ENCODE peak calls at places on chromosomes 16 and 17, in six cellular contexts. C is cardiac muscle cell; K is heart left ventricle; G is pancreas; Q is body of pancreas; S is naive thymus-derived CD4-positive, alpha-beta T cell. J is an unnamed sample.

GRCh38 chr17:43444223-43445008 is 39.4 kb upstream of the DHX8 start:
- DNase-seq in C (no peak), K (no peak), G (no peak), Q (peak; percentile 42), S (no peak), J (peak; percentile 77)

GRCh38 chr16:67841816-67842508 is at the start of gene THAP11:
- DNase-seq in C (peak; percentile 97), K (peak; percentile 96), G (peak; percentile 94), Q (peak; percentile 96), S (peak; percentile 91), J (peak; percentile 94)

GRCh38 chr17:77444653-77445029 is 303.9 kb downstream of the SEC14L1 start:
- DNase-seq in C (peak; percentile 80), K (no peak), G (no peak), Q (peak; percentile 43), S (no peak), J (no peak)

GRCh38 chr17:75785770-75786538 is 1.3 kb downstream of the UNK start:
- DNase-seq in C (peak; percentile 55), K (no peak), G (no peak), Q (no peak), S (no peak), J (no peak)

GRCh38 chr16:51051671-51052070 is 99.4 kb downstream of the SALL1 start:
- DNase-seq in C (no peak), K (no peak), G (no peak), Q (no peak), S (no peak), J (no peak)

GRCh38 chr17:9200699-9201359 is 179.5 kb downstream of the NTN1 start:
- DNase-seq in C (no peak), K (no peak), G (no peak), Q (no peak), S (no peak), J (no peak)

GRCh38 chr17:83186226-83186625 is 106.8 kb downstream of the METRNL start:
- DNase-seq in C (peak; percentile 29), K (peak; percentile 42), G (no peak), Q (peak; percentile 2), S (peak; percentile 18), J (peak; percentile 45)

GRCh38 chr16:50478773-50479149 is 69.4 kb upstream of the NKD1 start:
- DNase-seq in C (no peak), K (no peak), G (no peak), Q (peak; percentile 5), S (no peak), J (no peak)

GRCh38 chr17:30113213-30113612 is 3.4 kb upstream of the NSRP1 start:
- DNase-seq in C (no peak), K (no peak), G (no peak), Q (no peak), S (no peak), J (no peak)

GRCh38 chr17:50107790-50108414 is 12.8 kb downstream of the PDK2 start:
- DNase-seq in C (no peak), K (peak; percentile 32), G (no peak), Q (no peak), S (no peak), J (no peak)

GRCh38 chr17:57226793-57227192 is 29.5 kb upstream of the MSI2 start:
- DNase-seq in C (no peak), K (no peak), G (no peak), Q (no peak), S (no peak), J (no peak)

GRCh38 chr16:65947951-65948350 is 418.5 kb upstream of the CDH5 start:
- DNase-seq in C (no peak), K (no peak), G (no peak), Q (no peak), S (no peak), J (no peak)

GRCh38 chr16:4380131-4381063 is 8.7 kb downstream of the VASN start:
- DNase-seq in C (no peak), K (no peak), G (no peak), Q (no peak), S (no peak), J (no peak)

GRCh38 chr17:77375917-77376651 is 235.3 kb downstream of the SEC14L1 start:
- DNase-seq in C (peak; percentile 82), K (no peak), G (no peak), Q (no peak), S (peak; percentile 76), J (no peak)

GRCh38 chr17:13272296-13272695 is 254.5 kb upstream of the ELAC2 start:
- DNase-seq in C (no peak), K (no peak), G (no peak), Q (no peak), S (no peak), J (peak; percentile 24)

GRCh38 chr16:6892961-6893360 is 439.7 kb upstream of the RBFOX1 start:
- DNase-seq in C (no peak), K (no peak), G (no peak), Q (no peak), S (no peak), J (no peak)

GRCh38 chr16:75265911-75266701 is 14.7 kb upstream of the BCAR1 start:
- DNase-seq in C (peak; percentile 79), K (peak; percentile 87), G (peak; percentile 91), Q (peak; percentile 80), S (no peak), J (peak; percentile 85)

GRCh38 chr16:88659160-88659559 is 3.7 kb downstream of the MVD start:
- DNase-seq in C (no peak), K (no peak), G (no peak), Q (no peak), S (no peak), J (no peak)

GRCh38 chr17:75024686-75025397 is 12.4 kb downstream of the MRPL58 start:
- DNase-seq in C (no peak), K (no peak), G (no peak), Q (no peak), S (no peak), J (no peak)

GRCh38 chr17:79065105-79065670 is 9.4 kb upstream of the ENGASE start:
- DNase-seq in C (peak; percentile 54), K (no peak), G (no peak), Q (peak; percentile 61), S (no peak), J (no peak)

GRCh38 chr17:56786989-56787482 is 46.7 kb downstream of the C17orf67 start:
- DNase-seq in C (peak; percentile 84), K (no peak), G (no peak), Q (peak; percentile 53), S (peak; percentile 41), J (peak; percentile 87)

GRCh38 chr17:26809033-26809432 is 484.9 kb upstream of the WSB1 start:
- DNase-seq in C (no peak), K (no peak), G (no peak), Q (no peak), S (no peak), J (no peak)

GRCh38 chr16:3554351-3554928 is 22.8 kb downstream of the NLRC3 start:
- DNase-seq in C (no peak), K (no peak), G (no peak), Q (no peak), S (no peak), J (no peak)

GRCh38 chr16:11692651-11693050 is 24.4 kb downstream of the SNN start:
- DNase-seq in C (no peak), K (no peak), G (no peak), Q (no peak), S (peak; percentile 13), J (no peak)

GRCh38 chr16:11689031-11689840 is 21.0 kb downstream of the SNN start:
- DNase-seq in C (no peak), K (no peak), G (no peak), Q (no peak), S (no peak), J (peak; percentile 13)

GRCh38 chr16:11692171-11692570 is 23.9 kb downstream of the SNN start:
- DNase-seq in C (no peak), K (no peak), G (no peak), Q (no peak), S (no peak), J (no peak)

GRCh38 chr16:11691235-11691634 is 23.0 kb downstream of the SNN start:
- DNase-seq in C (no peak), K (no peak), G (no peak), Q (no peak), S (no peak), J (peak; percentile 6)

GRCh38 chr16:11691771-11692170 is 23.5 kb downstream of the SNN start:
- DNase-seq in C (no peak), K (no peak), G (no peak), Q (no peak), S (no peak), J (no peak)
- H3K4me3 ChIP-seq in C (no peak overlapping the region), K (no peak overlapping the region), G (no peak overlapping the region), Q (no peak overlapping the region), S (no peak overlapping the region), J (no peak overlapping the region)

DNA sequence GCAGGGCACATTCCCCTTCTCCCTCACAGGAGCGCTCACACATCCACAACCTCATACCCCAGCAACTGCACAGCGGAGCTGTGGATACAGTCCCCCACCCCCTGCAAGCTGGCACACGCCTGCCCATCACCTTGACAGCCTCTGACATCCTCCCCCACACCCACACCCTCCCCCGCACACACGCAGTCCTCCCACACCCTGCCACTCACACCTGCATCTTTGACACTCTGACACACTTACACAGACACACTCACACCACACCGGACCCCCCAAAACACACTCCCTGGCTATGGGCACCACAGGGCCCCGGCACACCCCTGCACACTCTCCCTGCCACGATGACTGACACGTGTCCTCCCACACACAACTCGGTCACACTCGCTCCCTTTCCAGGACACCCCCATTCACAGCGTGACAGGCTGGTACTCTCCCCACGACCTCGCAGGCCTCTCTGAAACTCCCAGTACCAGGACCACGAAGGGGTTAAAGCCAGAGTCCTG is 531 bp upstream of the PPP1R1B start:
- DNase-seq in C (no peak), K (no peak), G (no peak), Q (no peak), S (no peak), J (no peak)
- H3K4me3 ChIP-seq in C (no peak overlapping the region), K (no peak overlapping the region), G (peak overlapping the region; percentile 42), Q (no peak overlapping the region), S (no peak overlapping the region), J (no peak overlapping the region)

DNA sequence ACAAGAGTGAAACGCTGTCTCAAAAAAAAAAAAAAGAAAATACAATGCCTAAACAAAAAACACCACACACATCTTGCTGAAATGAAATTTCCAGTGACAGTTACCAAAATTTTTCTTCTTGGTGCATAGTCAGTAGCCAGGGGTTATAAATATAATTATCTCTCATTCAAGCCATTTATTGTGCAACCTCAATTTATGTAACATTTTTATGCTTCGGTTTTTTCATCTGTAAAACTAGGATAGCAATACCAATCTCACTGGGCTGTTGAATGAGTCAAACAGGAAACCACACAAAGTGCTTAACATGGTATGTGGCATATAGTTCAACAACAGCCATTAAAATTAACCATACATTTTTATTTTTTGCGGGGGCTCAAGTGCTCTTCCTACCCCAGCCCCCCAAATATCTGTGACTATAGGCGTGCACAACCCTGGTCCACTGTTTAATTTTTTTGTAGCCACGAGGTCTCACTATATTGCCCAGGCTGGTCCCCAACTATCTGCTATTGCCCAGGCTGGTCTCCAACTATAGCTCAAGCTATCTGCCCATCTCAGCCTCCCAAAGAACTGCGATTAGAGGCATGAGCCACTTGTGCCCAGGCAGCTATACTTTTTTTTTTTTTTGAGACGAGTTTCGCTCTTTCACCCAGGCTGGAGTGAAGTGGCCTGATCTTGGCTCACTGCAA is 2.6 kb downstream of the COG4 start:
- DNase-seq in C (peak; percentile 78), K (no peak), G (no peak), Q (no peak), S (no peak), J (no peak)
- H3K4me3 ChIP-seq in C (no peak overlapping the region), K (no peak overlapping the region), G (no peak overlapping the region), Q (no peak overlapping the region), S (no peak overlapping the region), J (no peak overlapping the region)

DNA sequence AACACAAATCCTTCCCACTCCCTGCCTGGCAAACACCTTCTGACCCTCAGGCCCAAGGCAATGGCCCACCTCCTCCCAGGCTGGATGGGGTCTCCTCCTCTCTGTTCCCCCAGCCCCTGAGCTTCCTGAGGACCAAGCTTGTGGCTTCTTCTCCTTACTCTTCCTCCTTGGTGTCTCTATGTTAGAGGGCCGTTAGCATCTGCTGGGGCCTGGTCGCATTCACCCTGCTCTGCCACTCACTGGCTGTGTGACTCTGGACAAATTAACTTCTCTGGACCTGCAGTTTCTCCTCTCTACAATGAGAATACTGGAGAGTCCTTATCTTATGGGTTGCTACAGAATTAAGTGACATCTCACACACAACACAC is 725 bp upstream of the MT2A start:
- DNase-seq in C (no peak), K (no peak), G (no peak), Q (no peak), S (no peak), J (no peak)
- H3K4me3 ChIP-seq in C (no peak overlapping the region), K (peak overlapping the region; percentile 62), G (peak overlapping the region; percentile 46), Q (no peak overlapping the region), S (peak overlapping the region; percentile 97), J (peak overlapping the region; percentile 47)